ENCODE peak calls at places on chromosome 20, in four cellular contexts. B, A, L and G are unnamed samples. For H3K4me1 and H3K9me1, the result is how much of the 10 kb centered on the place peaks cover.

GRCh38 chr20:9458075-9458818 is 56.1 kb upstream of the LAMP5 start:
- DNase-seq in B (peak), A (no peak), L (no peak), G (no peak)

GRCh38 chr20:56513807-56514150 is 10.8 kb upstream of the FAM209A start:
- DNase-seq in B (no peak), A (no peak), L (no peak), G (no peak)

GRCh38 chr20:22686097-22686496 is 101.7 kb upstream of the FOXA2 start:
- DNase-seq in B (peak), A (peak), L (no peak), G (peak)

GRCh38 chr20:22905667-22906066 is 129.4 kb upstream of the SSTR4 start:
- DNase-seq in B (no peak), A (no peak), L (no peak), G (no peak)

GRCh38 chr20:50953196-50953595 is 5.1 kb downstream of the DPM1 start:
- DNase-seq in B (no peak), A (no peak), L (no peak), G (no peak)

GRCh38 chr20:53652090-53652858 is 58.6 kb upstream of the ZNF217 start:
- DNase-seq in B (peak), A (peak), L (no peak), G (no peak)

GRCh38 chr20:53981752-53982437 is 88.5 kb downstream of the BCAS1 start:
- DNase-seq in B (no peak), A (no peak), L (no peak), G (no peak)

GRCh38 chr20:6855074-6855473 is 87.6 kb downstream of the BMP2 start:
- DNase-seq in B (no peak), A (no peak), L (no peak), G (no peak)

GRCh38 chr20:313402-313801 is 11.9 kb upstream of the SOX12 start:
- DNase-seq in B (no peak), A (no peak), L (no peak), G (no peak)

GRCh38 chr20:49445176-49445575 is 37.3 kb downstream of the KCNB1 start:
- DNase-seq in B (no peak), A (no peak), L (no peak), G (peak)

GRCh38 chr20:13251556-13251955 is 30.5 kb downstream of the ISM1 start:
- DNase-seq in B (no peak), A (no peak), L (no peak), G (no peak)

GRCh38 chr20:47973519-47974233 is 188.4 kb upstream of the SULF2 start:
- DNase-seq in B (no peak), A (no peak), L (no peak), G (peak)

DNA sequence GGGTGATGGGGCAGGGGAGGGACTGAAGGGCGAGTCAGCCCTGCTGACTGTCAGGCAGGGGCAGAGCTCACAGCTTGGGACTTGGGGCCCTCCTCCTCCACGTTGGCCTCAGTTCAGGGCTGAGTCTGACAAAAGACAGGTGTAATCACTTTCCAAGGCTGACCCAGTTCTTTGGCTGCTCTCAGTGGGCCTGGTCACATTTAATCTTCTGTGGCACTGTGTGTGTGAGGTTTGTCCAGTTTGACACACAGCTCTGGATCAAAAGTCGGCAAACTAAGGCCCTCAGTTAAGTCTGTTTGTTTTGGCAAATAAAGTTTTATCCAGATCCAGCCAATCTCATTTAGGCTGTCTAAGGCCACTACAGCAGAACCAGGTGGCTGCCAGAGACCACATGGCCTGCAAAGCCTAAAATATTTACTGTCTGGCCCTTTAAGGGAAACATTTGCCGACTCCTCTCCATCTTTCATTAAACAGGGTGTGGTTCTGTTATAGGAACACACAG is 5.1 kb upstream of the MAP1LC3A start:
- DNase-seq in B (no peak), A (no peak), L (no peak), G (no peak)
- H3K4me1 ChIP-seq in B (under half), A (under half), L (under half), G (under half)

GRCh38 chr20:60913298-60913697 is 338.8 kb upstream of the CDH4 start:
- DNase-seq in B (no peak), A (no peak), L (no peak), G (no peak)
- H3K9me1 ChIP-seq in B (under half), A (under half), L (under half), G (under half)

DNA sequence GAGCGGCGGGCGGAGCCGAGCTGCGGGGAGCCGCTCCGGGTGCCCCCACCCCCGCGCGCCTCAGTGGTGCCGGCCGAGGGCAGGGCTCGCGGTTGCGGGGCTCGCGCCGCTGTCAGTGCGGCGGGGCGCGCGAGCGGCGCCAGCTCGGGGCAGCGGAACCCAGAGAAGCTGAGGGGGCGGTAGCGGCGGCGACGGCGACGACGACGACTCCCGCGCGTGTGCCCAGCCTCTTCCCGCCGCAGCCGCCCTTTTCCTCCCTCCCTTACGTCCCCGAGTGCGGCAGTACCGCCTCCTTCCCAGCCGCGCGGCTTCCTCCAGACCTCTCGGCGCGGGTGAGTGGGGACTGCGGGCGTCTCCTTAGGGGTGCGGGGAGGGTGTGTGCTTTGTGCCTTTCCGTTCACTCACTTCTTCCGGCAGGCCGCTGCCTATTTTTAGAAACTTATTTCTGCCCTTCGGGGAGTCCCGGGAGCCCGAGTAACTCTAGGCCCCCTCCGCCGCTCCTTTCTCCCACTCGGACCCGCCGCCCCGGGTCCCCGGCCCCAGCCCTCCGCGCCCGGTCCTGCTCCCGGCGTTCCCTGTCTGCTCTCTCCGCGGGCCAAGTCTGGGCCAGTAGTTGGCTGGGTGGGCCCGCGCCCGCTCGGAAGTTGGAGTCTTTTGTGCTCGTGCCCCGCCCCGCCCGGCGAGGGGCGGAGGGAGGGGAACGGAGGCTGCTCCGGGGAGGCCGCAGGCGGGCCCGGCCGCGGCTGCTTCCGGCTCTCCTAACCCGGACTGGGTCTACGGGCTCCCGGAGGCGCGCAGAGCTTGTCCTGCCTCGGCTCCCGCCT is at the start of gene RALY:
- DNase-seq in B (peak), A (peak), L (no peak), G (peak)
- H3K4me1 ChIP-seq in B (under half), A (under half), L (under half), G (under half)

GRCh38 chr20:44409132-44409600 is 53.7 kb downstream of the HNF4A start:
- DNase-seq in B (peak), A (no peak), L (peak), G (no peak)
- H3K9me1 ChIP-seq in B (under half), A (under half), L (under half), G (under half)

GRCh38 chr20:32539817-32540675 is 45.1 kb downstream of the NOL4L start:
- DNase-seq in B (no peak), A (peak), L (no peak), G (no peak)
- H3K4me1 ChIP-seq in B (under half), A (half or more), L (under half), G (under half)

GRCh38 chr20:57568960-57569359 is 8.1 kb downstream of the PCK1 start:
- DNase-seq in B (no peak), A (no peak), L (no peak), G (no peak)
- H3K9me1 ChIP-seq in B (under half), A (under half), L (under half), G (under half)

GRCh38 chr20:64035933-64036345 is at the start of gene C20orf204:
- DNase-seq in B (no peak), A (no peak), L (no peak), G (no peak)
- H3K4me1 ChIP-seq in B (under half), A (half or more), L (under half), G (under half)

GRCh38 chr20:15593061-15593460 is 980.2 kb downstream of the KIF16B start:
- DNase-seq in B (no peak), A (no peak), L (no peak), G (no peak)
- H3K9me1 ChIP-seq in B (under half), A (under half), L (under half), G (under half)

DNA sequence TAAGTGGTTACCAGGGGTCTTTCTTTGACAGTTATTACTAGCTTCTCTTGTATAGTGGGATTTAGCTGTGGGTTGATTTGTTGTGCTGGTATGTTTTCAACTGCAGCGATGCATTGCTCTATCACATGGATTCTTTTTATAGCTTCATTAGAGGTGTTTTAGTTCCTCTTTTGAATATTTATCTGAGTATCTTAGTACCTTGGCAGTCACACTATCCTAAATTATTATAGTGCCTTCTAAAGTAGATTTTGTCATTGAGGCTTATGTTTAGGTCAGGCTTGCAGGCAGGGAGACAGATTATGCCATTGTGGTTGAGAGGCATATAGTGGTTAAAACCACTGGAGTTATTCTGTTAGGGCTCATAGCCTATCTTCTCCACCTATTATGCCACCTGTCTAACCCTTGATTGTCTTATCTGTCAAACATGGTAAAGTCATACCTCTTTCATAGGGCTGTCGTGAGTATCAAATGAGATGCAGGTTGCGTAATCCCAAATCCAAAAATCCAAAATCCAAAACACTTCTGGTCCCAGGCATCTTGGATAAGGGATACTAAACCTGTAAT is 49.3 kb downstream of the KCNS1 start:
- DNase-seq in B (no peak), A (no peak), L (no peak), G (no peak)
- H3K4me1 ChIP-seq in B (under half), A (under half), L (under half), G (under half)

GRCh38 chr20:46814366-46815232 is 80.0 kb upstream of the EYA2 start:
- DNase-seq in B (peak), A (no peak), L (no peak), G (no peak)

GRCh38 chr20:46810442-46811327 is 84.0 kb upstream of the EYA2 start:
- DNase-seq in B (no peak), A (no peak), L (no peak), G (no peak)

GRCh38 chr20:46809961-46810360 is 84.7 kb upstream of the EYA2 start:
- DNase-seq in B (no peak), A (no peak), L (no peak), G (no peak)

GRCh38 chr20:46808565-46808964 is 86.1 kb upstream of the EYA2 start:
- DNase-seq in B (no peak), A (no peak), L (no peak), G (no peak)

GRCh38 chr20:46811328-46812084 is 83.1 kb upstream of the EYA2 start:
- DNase-seq in B (no peak), A (no peak), L (no peak), G (no peak)
- H3K9me1 ChIP-seq in B (under half), A (under half), L (under half), G (under half)